ENCODE peak calls at places on chromosome 15, in nine cellular contexts. S is stimulated activated naive CD8-positive, alpha-beta T cell treated with anti-CD3 and anti-CD28 coated beads, Interleukin-15, amount 100 ng/mL, for 72 hours; M is HTR-8/SVneo; Z is fibroblast of villous mesenchyme; D is nucleus accumbens; W is GM10248; G is hippocampal formation; B is endothelial cell; N is T-helper 2 cell. E is an unnamed sample.
A peak's percentile ranks its signal among the peaks of the same experiment; 100 is the strongest.

GRCh38 chr15:79166311-79166955 is 75.9 kb upstream of the RASGRF1 start:
- DNase-seq in W (no peak), Z (no peak), G (no peak), N (no peak), D (no peak), S (no peak), M (no peak), B (no peak), E (no peak)

GRCh38 chr15:25543156-25543555 is 104.3 kb upstream of the UBE3A start:
- DNase-seq in B (no peak), G (peak; percentile 57), N (no peak), D (peak; percentile 52), M (no peak), Z (peak; percentile 1), W (no peak), S (no peak), E (peak; percentile 76)

GRCh38 chr15:40307421-40308165 is at the start of gene PLCB2:
- DNase-seq in M (no peak), S (peak; percentile 74), D (no peak), W (peak; percentile 84), Z (peak; percentile 69), B (peak; percentile 38), N (peak; percentile 59), G (peak; percentile 35), E (no peak)

GRCh38 chr15:48794697-48795134 is 16.2 kb downstream of the CEP152 start:
- DNase-seq in B (no peak), D (no peak), M (no peak), Z (peak; percentile 28), N (no peak), G (no peak), S (no peak), W (peak; percentile 59), E (no peak)

GRCh38 chr15:97978408-97979130 is 18.1 kb downstream of the ARRDC4 start:
- DNase-seq in M (no peak), B (no peak), S (no peak), D (no peak), Z (peak; percentile 20), W (no peak), G (no peak), N (no peak), E (no peak)

GRCh38 chr15:92205255-92205739 is 188.4 kb upstream of the ST8SIA2 start:
- DNase-seq in B (peak; percentile 9), D (peak; percentile 11), Z (no peak), W (no peak), S (no peak), N (no peak), M (no peak), G (no peak), E (peak; percentile 15)

GRCh38 chr15:83158393-83158792 is 49.2 kb downstream of the HDGFL3 start:
- DNase-seq in N (no peak), B (no peak), W (no peak), M (no peak), D (no peak), Z (peak; percentile 28), S (no peak), G (no peak), E (no peak)

GRCh38 chr15:48361690-48362089 is 30.5 kb downstream of the DUT start:
- DNase-seq in S (no peak), D (no peak), B (no peak), G (no peak), M (no peak), Z (no peak), N (no peak), W (no peak), E (no peak)

GRCh38 chr15:77111813-77112212 is 40.9 kb upstream of the TSPAN3 start:
- DNase-seq in B (no peak), G (no peak), S (no peak), D (no peak), Z (no peak), W (no peak), M (no peak), N (no peak), E (no peak)

GRCh38 chr15:88897456-88898194 is 2.3 kb upstream of the HAPLN3 start:
- DNase-seq in Z (peak; percentile 85), M (peak; percentile 75), G (peak; percentile 20), W (no peak), N (peak; percentile 86), D (peak; percentile 83), S (no peak), B (peak; percentile 85), E (peak; percentile 90)

GRCh38 chr15:25717116-25717755 is 145.9 kb downstream of the ATP10A start:
- DNase-seq in G (no peak), Z (no peak), N (no peak), B (no peak), S (no peak), W (no peak), M (no peak), D (no peak), E (peak; percentile 15)

GRCh38 chr15:74175271-74176191 is 2.0 kb downstream of the ISLR start:
- DNase-seq in S (no peak), Z (no peak), N (no peak), W (no peak), B (no peak), D (no peak), M (no peak), G (no peak), E (no peak)

GRCh38 chr15:79675982-79676381 is 220.8 kb downstream of the MTHFS start:
- DNase-seq in N (no peak), S (no peak), M (no peak), D (no peak), G (no peak), W (no peak), Z (no peak), B (no peak), E (no peak)

GRCh38 chr15:98177950-98178848 is 217.7 kb downstream of the ARRDC4 start:
- DNase-seq in Z (peak; percentile 69), G (peak; percentile 7), S (peak; percentile 44), M (peak; percentile 79), W (peak; percentile 17), B (peak; percentile 65), N (no peak), D (peak; percentile 36), E (peak; percentile 72)

GRCh38 chr15:45457215-45457614 is 65.3 kb downstream of the SLC30A4 start:
- DNase-seq in N (peak; percentile 17), B (no peak), M (no peak), G (no peak), W (peak; percentile 42), S (no peak), Z (no peak), D (no peak), E (peak; percentile 13)

GRCh38 chr15:81859737-81860516 is 185.9 kb downstream of the MEX3B start:
- DNase-seq in N (no peak), D (no peak), G (no peak), B (no peak), M (no peak), S (no peak), W (no peak), Z (no peak), E (no peak)

GRCh38 chr15:52080031-52080430 is 32.5 kb downstream of the BCL2L10 start:
- DNase-seq in B (no peak), Z (no peak), S (no peak), W (no peak), M (no peak), G (no peak), N (no peak), D (peak; percentile 28), E (no peak)